ENCODE peak calls at places on chromosomes 3 and 15, in eight cellular contexts. One of them, this sample, is unnamed. For H3K9me3, the result is how much of the 10 kb centered on the place peaks cover.

GRCh38 chr3:139235192-139235591 is 108.6 kb upstream of the MRPS22 start:
- DNase-seq in suprapubic skin: no peak
- DNase-seq in PC-3: no peak
- DNase-seq in GM23248: no peak
- DNase-seq in fibroblast of lung: no peak
- DNase-seq in lung: no peak
- DNase-seq in HCT116: no peak
- DNase-seq in A549: no peak
- DNase-seq in this sample: no peak

GRCh38 chr3:15769256-15769915 is 28.4 kb downstream of the ANKRD28 start:
- DNase-seq in suprapubic skin: no peak
- DNase-seq in PC-3: peak
- DNase-seq in GM23248: peak
- DNase-seq in fibroblast of lung: no peak
- DNase-seq in lung: no peak
- DNase-seq in HCT116: no peak
- DNase-seq in A549: no peak
- DNase-seq in this sample: no peak

GRCh38 chr15:89332446-89332845 is 2.2 kb downstream of the POLG start:
- DNase-seq in suprapubic skin: no peak
- DNase-seq in PC-3: peak
- DNase-seq in GM23248: peak
- DNase-seq in fibroblast of lung: peak
- DNase-seq in lung: no peak
- DNase-seq in HCT116: peak
- DNase-seq in A549: peak
- DNase-seq in this sample: no peak

GRCh38 chr3:72997421-72997961 is 880 bp downstream of the PPP4R2 start:
- DNase-seq in suprapubic skin: no peak
- DNase-seq in PC-3: peak
- DNase-seq in GM23248: peak
- DNase-seq in fibroblast of lung: peak
- DNase-seq in lung: no peak
- DNase-seq in HCT116: peak
- DNase-seq in A549: peak
- DNase-seq in this sample: peak

GRCh38 chr3:32175607-32176197 is 62.8 kb upstream of the CMTM8 start:
- DNase-seq in suprapubic skin: no peak
- DNase-seq in PC-3: peak
- DNase-seq in GM23248: peak
- DNase-seq in fibroblast of lung: peak
- DNase-seq in lung: no peak
- DNase-seq in HCT116: peak
- DNase-seq in A549: peak
- DNase-seq in this sample: peak

GRCh38 chr15:78405336-78405924 is 32.6 kb upstream of the IREB2 start:
- DNase-seq in suprapubic skin: no peak
- DNase-seq in PC-3: no peak
- DNase-seq in GM23248: no peak
- DNase-seq in fibroblast of lung: no peak
- DNase-seq in lung: no peak
- DNase-seq in HCT116: no peak
- DNase-seq in A549: no peak
- DNase-seq in this sample: no peak

GRCh38 chr3:188527389-188527788 is 373.4 kb downstream of the LPP start:
- DNase-seq in suprapubic skin: no peak
- DNase-seq in PC-3: no peak
- DNase-seq in GM23248: peak
- DNase-seq in fibroblast of lung: no peak
- DNase-seq in lung: no peak
- DNase-seq in HCT116: no peak
- DNase-seq in A549: no peak
- DNase-seq in this sample: no peak

GRCh38 chr3:174810256-174810655 is 48.9 kb upstream of the NAALADL2 start:
- DNase-seq in suprapubic skin: no peak
- DNase-seq in PC-3: no peak
- DNase-seq in GM23248: no peak
- DNase-seq in fibroblast of lung: no peak
- DNase-seq in lung: no peak
- DNase-seq in HCT116: no peak
- DNase-seq in A549: no peak
- DNase-seq in this sample: no peak

GRCh38 chr3:188558343-188559068 is 404.5 kb downstream of the LPP start:
- DNase-seq in suprapubic skin: no peak
- DNase-seq in PC-3: no peak
- DNase-seq in GM23248: peak
- DNase-seq in fibroblast of lung: peak
- DNase-seq in lung: no peak
- DNase-seq in HCT116: no peak
- DNase-seq in A549: no peak
- DNase-seq in this sample: no peak

GRCh38 chr3:59979542-59979941 is 929.7 kb upstream of the CFAP20DC start:
- DNase-seq in suprapubic skin: no peak
- DNase-seq in PC-3: no peak
- DNase-seq in GM23248: no peak
- DNase-seq in fibroblast of lung: no peak
- DNase-seq in lung: no peak
- DNase-seq in HCT116: no peak
- DNase-seq in A549: no peak
- DNase-seq in this sample: no peak

GRCh38 chr15:49589030-49589429 is 31.6 kb downstream of the FAM227B start:
- DNase-seq in suprapubic skin: no peak
- DNase-seq in PC-3: no peak
- DNase-seq in GM23248: no peak
- DNase-seq in fibroblast of lung: peak
- DNase-seq in lung: no peak
- DNase-seq in HCT116: no peak
- DNase-seq in A549: no peak
- DNase-seq in this sample: no peak

GRCh38 chr15:97708252-97708651 is 252.3 kb upstream of the ARRDC4 start:
- DNase-seq in suprapubic skin: no peak
- DNase-seq in PC-3: no peak
- DNase-seq in GM23248: no peak
- DNase-seq in fibroblast of lung: no peak
- DNase-seq in lung: no peak
- DNase-seq in HCT116: no peak
- DNase-seq in A549: no peak
- DNase-seq in this sample: no peak

GRCh38 chr15:97706059-97706458 is 254.4 kb upstream of the ARRDC4 start:
- DNase-seq in suprapubic skin: no peak
- DNase-seq in PC-3: no peak
- DNase-seq in GM23248: no peak
- DNase-seq in fibroblast of lung: no peak
- DNase-seq in lung: no peak
- DNase-seq in HCT116: no peak
- DNase-seq in A549: no peak
- DNase-seq in this sample: no peak

DNA sequence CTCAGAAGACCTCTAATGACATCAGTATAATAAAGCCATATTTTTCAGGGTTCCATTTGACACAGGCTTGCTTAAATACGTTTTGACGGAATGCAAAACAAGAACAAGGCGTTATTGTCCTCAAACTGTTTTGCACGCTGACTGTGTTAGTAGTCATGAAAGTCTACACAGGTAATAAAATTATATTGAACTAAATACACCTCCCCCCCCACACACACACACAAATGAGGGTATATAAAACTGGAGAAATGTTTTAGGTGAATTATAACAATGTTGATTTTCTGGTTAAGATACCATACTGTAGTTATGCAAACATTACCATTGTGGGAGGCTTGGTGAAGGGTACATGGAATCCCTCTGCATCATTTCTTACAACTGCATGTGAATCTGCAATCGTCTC is 257.1 kb upstream of the ARRDC4 start:
- DNase-seq in suprapubic skin: no peak
- DNase-seq in PC-3: no peak
- DNase-seq in GM23248: no peak
- DNase-seq in fibroblast of lung: no peak
- DNase-seq in lung: no peak
- DNase-seq in HCT116: no peak
- DNase-seq in A549: no peak
- DNase-seq in this sample: no peak
- H3K4me3 ChIP-seq in suprapubic skin: no peak
- H3K4me3 ChIP-seq in PC-3: no peak
- H3K4me3 ChIP-seq in GM23248: no peak
- H3K4me3 ChIP-seq in fibroblast of lung: no peak
- H3K4me3 ChIP-seq in lung: no peak
- H3K4me3 ChIP-seq in HCT116: no peak
- H3K4me3 ChIP-seq in A549: no peak
- H3K4me3 ChIP-seq in this sample: no peak

GRCh38 chr3:481680-482079 is 285.1 kb downstream of the CHL1 start:
- DNase-seq in suprapubic skin: no peak
- DNase-seq in PC-3: peak
- DNase-seq in GM23248: peak
- DNase-seq in fibroblast of lung: peak
- DNase-seq in lung: no peak
- DNase-seq in HCT116: no peak
- DNase-seq in A549: no peak
- DNase-seq in this sample: no peak

GRCh38 chr3:482479-482878 is 285.9 kb downstream of the CHL1 start:
- DNase-seq in suprapubic skin: no peak
- DNase-seq in PC-3: no peak
- DNase-seq in GM23248: no peak
- DNase-seq in fibroblast of lung: no peak
- DNase-seq in lung: no peak
- DNase-seq in HCT116: no peak
- DNase-seq in A549: no peak
- DNase-seq in this sample: no peak

GRCh38 chr3:480070-480469 is 283.5 kb downstream of the CHL1 start:
- DNase-seq in suprapubic skin: no peak
- DNase-seq in PC-3: no peak
- DNase-seq in GM23248: no peak
- DNase-seq in fibroblast of lung: no peak
- DNase-seq in lung: no peak
- DNase-seq in HCT116: no peak
- DNase-seq in A549: no peak
- DNase-seq in this sample: no peak

GRCh38 chr3:487580-487979 is 291.0 kb downstream of the CHL1 start:
- DNase-seq in suprapubic skin: no peak
- DNase-seq in PC-3: peak
- DNase-seq in GM23248: peak
- DNase-seq in fibroblast of lung: no peak
- DNase-seq in lung: no peak
- DNase-seq in HCT116: no peak
- DNase-seq in A549: no peak
- DNase-seq in this sample: no peak

GRCh38 chr3:484302-484701 is 287.7 kb downstream of the CHL1 start:
- DNase-seq in suprapubic skin: no peak
- DNase-seq in PC-3: no peak
- DNase-seq in GM23248: no peak
- DNase-seq in fibroblast of lung: no peak
- DNase-seq in lung: no peak
- DNase-seq in HCT116: no peak
- DNase-seq in A549: no peak
- DNase-seq in this sample: no peak
- H3K9me3 ChIP-seq in suprapubic skin: under half
- H3K9me3 ChIP-seq in PC-3: under half
- H3K9me3 ChIP-seq in GM23248: under half
- H3K9me3 ChIP-seq in fibroblast of lung: under half
- H3K9me3 ChIP-seq in lung: under half
- H3K9me3 ChIP-seq in HCT116: under half
- H3K9me3 ChIP-seq in A549: under half
- H3K9me3 ChIP-seq in this sample: under half

DNA sequence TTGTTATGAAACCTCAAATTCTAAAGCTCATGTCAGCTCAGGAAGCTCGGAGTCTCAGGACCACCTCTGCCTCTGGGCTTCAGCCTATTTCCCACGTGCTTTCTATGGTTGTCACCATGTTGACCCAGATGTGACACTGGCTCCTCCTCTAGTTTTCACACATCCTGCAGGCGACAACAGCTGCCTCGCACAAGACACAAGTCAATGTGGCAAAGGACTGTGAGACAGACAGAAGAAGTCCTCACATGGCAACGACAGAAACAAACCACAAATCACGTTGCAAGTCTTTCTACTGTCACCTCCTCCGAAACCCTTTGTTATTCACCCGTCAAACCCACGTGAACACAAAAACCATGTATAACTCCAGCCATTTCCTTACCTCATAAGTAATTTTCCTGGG is 194.5 kb downstream of the MEX3B start:
- DNase-seq in suprapubic skin: no peak
- DNase-seq in PC-3: no peak
- DNase-seq in GM23248: no peak
- DNase-seq in fibroblast of lung: no peak
- DNase-seq in lung: no peak
- DNase-seq in HCT116: no peak
- DNase-seq in A549: no peak
- DNase-seq in this sample: no peak
- H3K27ac ChIP-seq in suprapubic skin: no peak
- H3K27ac ChIP-seq in PC-3: no peak
- H3K27ac ChIP-seq in GM23248: no peak
- H3K27ac ChIP-seq in fibroblast of lung: no peak
- H3K27ac ChIP-seq in lung: no peak
- H3K27ac ChIP-seq in HCT116: no peak
- H3K27ac ChIP-seq in A549: no peak
- H3K27ac ChIP-seq in this sample: no peak

GRCh38 chr3:12005951-12006625 is 1.9 kb downstream of the SYN2 start:
- DNase-seq in suprapubic skin: no peak
- DNase-seq in PC-3: no peak
- DNase-seq in GM23248: no peak
- DNase-seq in fibroblast of lung: no peak
- DNase-seq in lung: no peak
- DNase-seq in HCT116: no peak
- DNase-seq in A549: no peak
- DNase-seq in this sample: no peak
- H3K4me3 ChIP-seq in suprapubic skin: no peak
- H3K4me3 ChIP-seq in PC-3: no peak
- H3K4me3 ChIP-seq in GM23248: no peak
- H3K4me3 ChIP-seq in fibroblast of lung: no peak
- H3K4me3 ChIP-seq in lung: no peak
- H3K4me3 ChIP-seq in HCT116: no peak
- H3K4me3 ChIP-seq in A549: no peak
- H3K4me3 ChIP-seq in this sample: no peak

GRCh38 chr3:196778755-196779154 is 39.1 kb downstream of the PAK2 start:
- DNase-seq in suprapubic skin: no peak
- DNase-seq in PC-3: peak
- DNase-seq in GM23248: peak
- DNase-seq in fibroblast of lung: peak
- DNase-seq in lung: no peak
- DNase-seq in HCT116: no peak
- DNase-seq in A549: no peak
- DNase-seq in this sample: no peak
- H3K9me3 ChIP-seq in suprapubic skin: under half
- H3K9me3 ChIP-seq in PC-3: under half
- H3K9me3 ChIP-seq in GM23248: under half
- H3K9me3 ChIP-seq in fibroblast of lung: under half
- H3K9me3 ChIP-seq in lung: under half
- H3K9me3 ChIP-seq in HCT116: under half
- H3K9me3 ChIP-seq in A549: under half
- H3K9me3 ChIP-seq in this sample: under half

GRCh38 chr3:1207904-1208303 is 115.1 kb downstream of the CNTN6 start:
- DNase-seq in suprapubic skin: no peak
- DNase-seq in PC-3: no peak
- DNase-seq in GM23248: peak
- DNase-seq in fibroblast of lung: peak
- DNase-seq in lung: no peak
- DNase-seq in HCT116: no peak
- DNase-seq in A549: no peak
- DNase-seq in this sample: no peak
- H3K27ac ChIP-seq in suprapubic skin: no peak
- H3K27ac ChIP-seq in PC-3: no peak
- H3K27ac ChIP-seq in GM23248: no peak
- H3K27ac ChIP-seq in fibroblast of lung: no peak
- H3K27ac ChIP-seq in lung: no peak
- H3K27ac ChIP-seq in HCT116: no peak
- H3K27ac ChIP-seq in A549: no peak
- H3K27ac ChIP-seq in this sample: no peak

This sample was measured in SJSA1.